ENCODE peak calls at places on chromosome 20, in nine cellular contexts. S, G, H, Q, W, O, N, L and I are unnamed samples.
A peak's percentile ranks its signal among the peaks of the same experiment; 100 is the strongest.

GRCh38 chr20:45639687-45640086 is 8.6 kb upstream of the WFDC9 start:
- DNase-seq in O (no peak), G (no peak), H (no peak), Q (no peak), W (no peak), S (no peak), N (no peak), L (no peak), I (no peak)

GRCh38 chr20:42484790-42485365 is 704.8 kb downstream of the PTPRT start:
- DNase-seq in S (no peak), Q (no peak), H (no peak), L (no peak), W (no peak), N (no peak), O (no peak), G (no peak), I (no peak)

GRCh38 chr20:40019510-40019909 is 669.5 kb downstream of the MAFB start:
- DNase-seq in N (no peak), W (no peak), H (no peak), G (no peak), O (no peak), S (no peak), L (no peak), Q (no peak), I (no peak)

GRCh38 chr20:32516583-32516982 is 68.5 kb downstream of the NOL4L start:
- DNase-seq in Q (no peak), W (no peak), H (no peak), S (no peak), O (no peak), G (no peak), N (no peak), L (no peak), I (no peak)

GRCh38 chr20:61767776-61768494 is 297.7 kb downstream of the TAF4 start:
- DNase-seq in L (no peak), Q (peak; percentile 37), W (no peak), S (no peak), G (no peak), H (no peak), O (no peak), N (no peak), I (no peak)

GRCh38 chr20:32312718-32313424 is 35.4 kb downstream of the KIF3B start:
- DNase-seq in L (no peak), O (no peak), N (no peak), G (no peak), W (no peak), H (no peak), S (peak; percentile 71), Q (no peak), I (no peak)

GRCh38 chr20:13002256-13002655 is 6.5 kb upstream of the SPTLC3 start:
- DNase-seq in G (no peak), L (no peak), N (no peak), Q (no peak), W (no peak), O (no peak), S (no peak), H (no peak), I (no peak)

GRCh38 chr20:32971703-32972161 is 32.5 kb downstream of the SUN5 start:
- DNase-seq in N (no peak), L (no peak), W (no peak), S (no peak), G (no peak), Q (no peak), H (no peak), O (peak; percentile 20), I (no peak)

GRCh38 chr20:33697129-33697528 is 10.9 kb upstream of the E2F1 start:
- DNase-seq in G (no peak), N (no peak), Q (peak; percentile 79), W (no peak), S (no peak), L (no peak), H (no peak), O (no peak), I (peak; percentile 45)

GRCh38 chr20:37627767-37628130 is 66.1 kb upstream of the CTNNBL1 start:
- DNase-seq in L (no peak), S (no peak), W (no peak), H (no peak), Q (no peak), G (no peak), N (no peak), O (no peak), I (no peak)

GRCh38 chr20:63777614-63778013 is 38.0 kb downstream of the SLC2A4RG start:
- DNase-seq in H (peak; percentile 21), S (no peak), N (no peak), W (no peak), G (no peak), O (no peak), L (no peak), Q (no peak), I (no peak)
- TF ChIP-seq EP300 in H (no peak), S (no peak), N (no peak), W (no peak), G (no peak), O (no peak), L (no peak), Q (no peak), I (no peak)

DNA sequence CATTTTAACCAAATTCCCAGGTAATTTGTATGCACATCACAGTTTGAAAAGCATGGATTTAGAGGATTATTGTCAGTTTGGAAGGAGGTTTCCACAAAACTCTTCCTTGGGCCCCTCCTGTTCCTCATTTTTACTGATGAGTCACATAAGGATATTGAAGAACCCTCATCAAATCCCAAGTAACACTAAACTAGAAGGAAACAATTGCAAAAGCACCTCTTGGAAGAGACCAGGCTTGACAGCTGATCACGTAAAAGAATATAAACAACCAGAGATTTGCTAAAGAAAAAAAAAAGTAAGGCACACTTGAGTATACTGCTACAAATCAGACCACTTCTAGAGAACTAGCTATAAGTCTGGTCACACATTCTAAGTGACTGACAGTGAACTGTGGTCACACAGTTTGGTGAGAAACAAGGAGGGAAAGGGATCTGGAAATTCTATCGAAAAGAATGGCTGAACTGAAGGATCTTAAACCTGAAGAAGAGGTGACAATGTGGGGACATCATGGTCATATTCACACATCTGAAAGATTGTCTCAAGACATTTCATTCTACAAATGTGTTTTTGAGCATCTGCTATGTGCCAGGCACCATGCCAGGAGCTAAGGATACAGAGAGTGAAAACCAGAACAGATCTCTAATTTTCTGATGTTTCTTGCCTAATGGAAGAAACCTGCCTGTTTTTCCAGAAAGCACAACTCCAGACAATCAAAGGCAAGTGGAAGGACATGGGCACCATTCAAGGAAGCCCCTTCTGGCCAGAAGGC is 24.1 kb downstream of the ZHX3 start:
- DNase-seq in N (no peak), H (no peak), O (no peak), W (no peak), G (no peak), Q (no peak), L (no peak), S (no peak), I (peak; percentile 34)
- TF ChIP-seq EP300 in N (no peak), H (no peak), O (no peak), W (no peak), G (no peak), Q (no peak), L (no peak), S (no peak), I (peak; percentile 48)

GRCh38 chr20:63182946-63183415 is 33.0 kb downstream of the YTHDF1 start:
- DNase-seq in G (no peak), N (no peak), H (no peak), O (no peak), Q (no peak), L (no peak), S (no peak), W (peak; percentile 52), I (no peak)

GRCh38 chr20:63182425-63182824 is 33.5 kb downstream of the YTHDF1 start:
- DNase-seq in O (no peak), L (no peak), Q (no peak), N (no peak), S (no peak), G (no peak), H (no peak), W (no peak), I (no peak)

GRCh38 chr20:63185215-63185796 is 30.6 kb downstream of the YTHDF1 start:
- DNase-seq in H (no peak), N (no peak), W (no peak), S (no peak), G (no peak), Q (no peak), O (no peak), L (no peak), I (no peak)

GRCh38 chr20:63181226-63181625 is 34.7 kb downstream of the YTHDF1 start:
- DNase-seq in L (no peak), O (no peak), S (no peak), W (peak; percentile 41), Q (no peak), G (no peak), N (no peak), H (no peak), I (no peak)

GRCh38 chr20:63183422-63184146 is 32.3 kb downstream of the YTHDF1 start:
- DNase-seq in L (peak; percentile 61), O (no peak), H (no peak), W (peak; percentile 26), N (peak; percentile 27), Q (no peak), S (peak; percentile 55), G (peak; percentile 59), I (peak; percentile 7)
- TF ChIP-seq EP300 in L (no peak), O (no peak), H (no peak), W (no peak), N (no peak), Q (no peak), S (no peak), G (no peak), I (no peak)

GRCh38 chr20:51569815-51570741 is 27.6 kb upstream of the NFATC2 start:
- DNase-seq in G (no peak), Q (no peak), N (no peak), O (no peak), L (peak; percentile 47), H (no peak), W (no peak), S (peak; percentile 25), I (no peak)
- TF ChIP-seq EP300 in G (no peak), Q (no peak), N (no peak), O (no peak), L (no peak), H (no peak), W (no peak), S (no peak), I (no peak)

GRCh38 chr20:53582574-53583351 is 10.9 kb downstream of the ZNF217 start:
- DNase-seq in Q (peak; percentile 63), H (no peak), W (no peak), G (peak; percentile 26), N (no peak), L (peak; percentile 78), O (no peak), S (peak; percentile 86), I (no peak)
- TF ChIP-seq EP300 in Q (no peak), H (no peak), W (no peak), G (no peak), N (no peak), L (no peak), O (no peak), S (peak; percentile 63), I (no peak)

DNA sequence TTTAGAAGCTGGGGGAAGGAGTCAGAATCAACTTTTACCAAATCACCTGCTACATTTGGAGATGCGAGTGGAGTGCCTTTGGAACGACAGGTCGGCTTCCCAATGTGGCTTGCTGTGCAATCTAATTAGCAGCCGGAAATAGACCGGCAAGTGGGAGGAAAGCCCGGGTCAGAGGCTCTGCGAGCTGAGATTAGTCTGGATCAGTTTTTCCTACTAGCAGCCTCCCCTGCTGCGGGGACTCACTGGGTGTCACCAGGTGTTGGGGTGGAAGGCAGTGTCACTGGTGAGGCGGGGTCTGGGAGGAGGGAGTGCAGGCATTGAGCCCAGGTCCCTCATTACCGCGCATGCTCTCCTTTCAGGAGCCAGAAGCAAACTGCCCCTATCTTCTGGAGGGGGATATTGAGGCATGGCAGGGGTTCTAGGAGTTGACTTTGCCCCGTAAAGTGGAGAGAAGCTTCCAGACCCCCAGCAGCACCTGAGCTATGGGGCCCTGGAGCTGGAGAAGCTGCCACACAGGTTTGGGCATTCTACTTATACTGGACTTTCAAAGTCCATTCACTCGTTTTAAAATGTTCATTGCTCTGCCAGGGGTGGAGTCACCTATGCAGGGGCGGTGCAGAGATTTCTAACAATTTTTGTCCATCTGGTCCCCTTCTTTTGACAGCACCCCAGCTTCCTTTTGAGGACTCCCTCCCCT is 11.1 kb downstream of the SULF2 start:
- DNase-seq in S (no peak), G (peak; percentile 46), W (no peak), O (no peak), N (peak; percentile 57), Q (no peak), L (no peak), H (no peak), I (no peak)
- TF ChIP-seq EP300 in S (no peak), G (no peak), W (no peak), O (no peak), N (no peak), Q (no peak), L (no peak), H (no peak), I (peak; percentile 8)